ENCODE peak calls at places on chromosomes 2 and 18, in nine cellular contexts. A is activated T-helper 1 cell treated with Interleukin-2 at 50 U/mL for 16 hours; W is kidney epithelial cell; Q is cardiac fibroblast; E is T-helper 9 cell; I is activated naive CD4-positive, alpha-beta T cell; N is T follicular helper cell; X is anterior cingulate cortex; Y is EH. O is an unnamed sample.

GRCh38 chr18:78239090-78239457 is 740.5 kb upstream of the SALL3 start:
- DNase-seq in A (no peak), W (no peak), Q (no peak), E (no peak), I (no peak), N (no peak), X (no peak), Y (no peak), O (no peak)

GRCh38 chr2:170737821-170738220 is 22.7 kb downstream of the SP5 start:
- DNase-seq in A (no peak), W (no peak), Q (no peak), E (no peak), I (no peak), N (no peak), X (no peak), Y (no peak), O (no peak)

GRCh38 chr2:219769044-219770030 is 141.9 kb downstream of the SLC4A3 start:
- DNase-seq in A (no peak), W (no peak), Q (peak; percentile 4), E (no peak), I (no peak), N (no peak), X (no peak), Y (peak; percentile 10), O (no peak)

GRCh38 chr2:36444206-36444605 is 88.6 kb downstream of the CRIM1 start:
- DNase-seq in A (no peak), W (no peak), Q (no peak), E (no peak), I (no peak), N (no peak), X (no peak), Y (no peak), O (no peak)

GRCh38 chr18:62437520-62438329 is 85.1 kb upstream of the ZCCHC2 start:
- DNase-seq in A (no peak), W (no peak), Q (peak; percentile 29), E (no peak), I (no peak), N (no peak), X (peak; percentile 3), Y (no peak), O (no peak)

GRCh38 chr2:27174638-27175037 is 25.8 kb downstream of the TCF23 start:
- DNase-seq in A (no peak), W (no peak), Q (no peak), E (no peak), I (no peak), N (no peak), X (no peak), Y (peak; percentile 29), O (no peak)

GRCh38 chr2:180203972-180204371 is 196.9 kb upstream of the CWC22 start:
- DNase-seq in A (no peak), W (peak; percentile 23), Q (peak; percentile 83), E (no peak), I (no peak), N (no peak), X (no peak), Y (peak; percentile 32), O (no peak)

GRCh38 chr2:37168217-37168981 is 11.6 kb upstream of the EIF2AK2 start:
- DNase-seq in A (no peak), W (no peak), Q (peak; percentile 63), E (no peak), I (no peak), N (peak; percentile 4), X (no peak), Y (peak; percentile 62), O (no peak)

GRCh38 chr18:519019-519879 is 18.7 kb upstream of the COLEC12 start:
- DNase-seq in A (no peak), W (no peak), Q (peak; percentile 79), E (no peak), I (no peak), N (no peak), X (peak; percentile 39), Y (peak; percentile 70), O (peak; percentile 65)

GRCh38 chr2:218710334-218710686 is 325 bp upstream of the TTLL4 start:
- DNase-seq in A (no peak), W (no peak), Q (no peak), E (peak; percentile 1), I (no peak), N (no peak), X (no peak), Y (no peak), O (no peak)

GRCh38 chr2:86825020-86825727 is 34.5 kb upstream of the CD8A start:
- DNase-seq in A (no peak), W (no peak), Q (no peak), E (no peak), I (no peak), N (no peak), X (no peak), Y (no peak), O (no peak)

GRCh38 chr2:200199576-200200263 is 106.8 kb upstream of the SPATS2L start:
- DNase-seq in A (no peak), W (no peak), Q (no peak), E (no peak), I (no peak), N (no peak), X (no peak), Y (no peak), O (no peak)

GRCh38 chr2:128384956-128385355 is 66.3 kb upstream of the HS6ST1 start:
- DNase-seq in A (no peak), W (no peak), Q (no peak), E (no peak), I (no peak), N (no peak), X (no peak), Y (no peak), O (no peak)

GRCh38 chr2:237278593-237278992 is 135.4 kb downstream of the COL6A3 start:
- DNase-seq in A (no peak), W (no peak), Q (peak; percentile 77), E (no peak), I (no peak), N (no peak), X (no peak), Y (peak; percentile 95), O (no peak)

GRCh38 chr2:64276417-64277095 is 132.3 kb upstream of the PELI1 start:
- DNase-seq in A (no peak), W (no peak), Q (no peak), E (no peak), I (no peak), N (no peak), X (no peak), Y (peak; percentile 70), O (no peak)

GRCh38 chr2:204027105-204027504 is 90.5 kb downstream of the ICOS start:
- DNase-seq in A (no peak), W (no peak), Q (no peak), E (no peak), I (no peak), N (peak; percentile 39), X (no peak), Y (no peak), O (no peak)

GRCh38 chr18:8428951-8429350 is 180.3 kb upstream of the RAB12 start:
- DNase-seq in A (no peak), W (no peak), Q (no peak), E (no peak), I (no peak), N (no peak), X (no peak), Y (no peak), O (no peak)

O was measured in KG1.